ENCODE peak calls at places on chromosomes 6 and 20, in seven cellular contexts. One of them, this sample, is unnamed.

GRCh38 chr6:48426636-48427035 is 315.6 kb upstream of the PTCHD4 start:
- DNase-seq in mesenchymal stem cell: peak; percentile 97
- DNase-seq in IMR-90: peak; percentile 89
- DNase-seq in mesendoderm: no peak
- DNase-seq in H9: no peak
- DNase-seq in H1: no peak
- DNase-seq in trophoblast cell: no peak
- DNase-seq in this sample: no peak

GRCh38 chr20:20734475-20734948 is 22.1 kb upstream of the RALGAPA2 start:
- DNase-seq in mesenchymal stem cell: no peak
- DNase-seq in IMR-90: no peak
- DNase-seq in mesendoderm: no peak
- DNase-seq in H9: no peak
- DNase-seq in H1: no peak
- DNase-seq in trophoblast cell: no peak
- DNase-seq in this sample: no peak

GRCh38 chr20:36307412-36308317 is 1.5 kb downstream of the DLGAP4 start:
- DNase-seq in mesenchymal stem cell: no peak
- DNase-seq in IMR-90: no peak
- DNase-seq in mesendoderm: no peak
- DNase-seq in H9: no peak
- DNase-seq in H1: no peak
- DNase-seq in trophoblast cell: no peak
- DNase-seq in this sample: no peak

GRCh38 chr6:64811145-64811544 is 895.9 kb downstream of the EYS start:
- DNase-seq in mesenchymal stem cell: no peak
- DNase-seq in IMR-90: no peak
- DNase-seq in mesendoderm: no peak
- DNase-seq in H9: no peak
- DNase-seq in H1: no peak
- DNase-seq in trophoblast cell: no peak
- DNase-seq in this sample: no peak

GRCh38 chr6:68635706-68636513 is 828 bp downstream of the ADGRB3 start:
- DNase-seq in mesenchymal stem cell: peak; percentile 42
- DNase-seq in IMR-90: no peak
- DNase-seq in mesendoderm: no peak
- DNase-seq in H9: peak; percentile 33
- DNase-seq in H1: no peak
- DNase-seq in trophoblast cell: no peak
- DNase-seq in this sample: peak; percentile 23

GRCh38 chr6:117138920-117139319 is 126.4 kb upstream of the VGLL2 start:
- DNase-seq in mesenchymal stem cell: no peak
- DNase-seq in IMR-90: no peak
- DNase-seq in mesendoderm: no peak
- DNase-seq in H9: no peak
- DNase-seq in H1: no peak
- DNase-seq in trophoblast cell: no peak
- DNase-seq in this sample: no peak

GRCh38 chr6:167762259-167762962 is 64.3 kb upstream of the AFDN start:
- DNase-seq in mesenchymal stem cell: no peak
- DNase-seq in IMR-90: no peak
- DNase-seq in mesendoderm: no peak
- DNase-seq in H9: no peak
- DNase-seq in H1: no peak
- DNase-seq in trophoblast cell: no peak
- DNase-seq in this sample: no peak

GRCh38 chr6:19613678-19614077 is 223.5 kb upstream of the ID4 start:
- DNase-seq in mesenchymal stem cell: no peak
- DNase-seq in IMR-90: no peak
- DNase-seq in mesendoderm: peak; percentile 67
- DNase-seq in H9: peak; percentile 45
- DNase-seq in H1: no peak
- DNase-seq in trophoblast cell: no peak
- DNase-seq in this sample: no peak

GRCh38 chr6:130122243-130122642 is 100.5 kb downstream of the SAMD3 start:
- DNase-seq in mesenchymal stem cell: no peak
- DNase-seq in IMR-90: no peak
- DNase-seq in mesendoderm: no peak
- DNase-seq in H9: no peak
- DNase-seq in H1: no peak
- DNase-seq in trophoblast cell: no peak
- DNase-seq in this sample: no peak

GRCh38 chr6:117989086-117989485 is 82.0 kb downstream of the SLC35F1 start:
- DNase-seq in mesenchymal stem cell: no peak
- DNase-seq in IMR-90: no peak
- DNase-seq in mesendoderm: no peak
- DNase-seq in H9: no peak
- DNase-seq in H1: no peak
- DNase-seq in trophoblast cell: no peak
- DNase-seq in this sample: no peak

GRCh38 chr6:37943436-37944058 is 124.0 kb downstream of the ZFAND3 start:
- DNase-seq in mesenchymal stem cell: no peak
- DNase-seq in IMR-90: no peak
- DNase-seq in mesendoderm: no peak
- DNase-seq in H9: no peak
- DNase-seq in H1: no peak
- DNase-seq in trophoblast cell: no peak
- DNase-seq in this sample: no peak

GRCh38 chr6:30006170-30007131 is 54.6 kb upstream of the POLR1H start:
- DNase-seq in mesenchymal stem cell: peak; percentile 24
- DNase-seq in IMR-90: peak; percentile 3
- DNase-seq in mesendoderm: peak; percentile 25
- DNase-seq in H9: peak; percentile 40
- DNase-seq in H1: no peak
- DNase-seq in trophoblast cell: peak; percentile 45
- DNase-seq in this sample: no peak

GRCh38 chr20:61570796-61571195 is 318.7 kb downstream of the CDH4 start:
- DNase-seq in mesenchymal stem cell: no peak
- DNase-seq in IMR-90: no peak
- DNase-seq in mesendoderm: no peak
- DNase-seq in H9: no peak
- DNase-seq in H1: no peak
- DNase-seq in trophoblast cell: no peak
- DNase-seq in this sample: no peak

GRCh38 chr6:41092421-41093140 is 19.8 kb downstream of the NFYA start:
- DNase-seq in mesenchymal stem cell: peak; percentile 34
- DNase-seq in IMR-90: peak; percentile 37
- DNase-seq in mesendoderm: peak; percentile 25
- DNase-seq in H9: no peak
- DNase-seq in H1: no peak
- DNase-seq in trophoblast cell: peak; percentile 25
- DNase-seq in this sample: no peak

GRCh38 chr6:42239736-42240375 is 22.2 kb upstream of the MRPS10 start:
- DNase-seq in mesenchymal stem cell: no peak
- DNase-seq in IMR-90: peak; percentile 53
- DNase-seq in mesendoderm: no peak
- DNase-seq in H9: no peak
- DNase-seq in H1: no peak
- DNase-seq in trophoblast cell: peak; percentile 44
- DNase-seq in this sample: no peak

GRCh38 chr6:168906251-168906845 is 347.3 kb downstream of the THBS2 start:
- DNase-seq in mesenchymal stem cell: no peak
- DNase-seq in IMR-90: no peak
- DNase-seq in mesendoderm: peak; percentile 19
- DNase-seq in H9: no peak
- DNase-seq in H1: no peak
- DNase-seq in trophoblast cell: peak; percentile 91
- DNase-seq in this sample: no peak

GRCh38 chr6:41939848-41940758 is 1.5 kb downstream of the CCND3 start:
- DNase-seq in mesenchymal stem cell: peak; percentile 64
- DNase-seq in IMR-90: peak; percentile 34
- DNase-seq in mesendoderm: peak; percentile 59
- DNase-seq in H9: peak; percentile 54
- DNase-seq in H1: no peak
- DNase-seq in trophoblast cell: peak; percentile 35
- DNase-seq in this sample: no peak

GRCh38 chr6:169073311-169073710 is 180.3 kb downstream of the THBS2 start:
- DNase-seq in mesenchymal stem cell: peak; percentile 40
- DNase-seq in IMR-90: peak; percentile 95
- DNase-seq in mesendoderm: peak; percentile 58
- DNase-seq in H9: no peak
- DNase-seq in H1: no peak
- DNase-seq in trophoblast cell: peak; percentile 96
- DNase-seq in this sample: no peak

GRCh38 chr6:47836046-47836445 is 54.2 kb downstream of the OPN5 start:
- DNase-seq in mesenchymal stem cell: peak; percentile 21
- DNase-seq in IMR-90: no peak
- DNase-seq in mesendoderm: no peak
- DNase-seq in H9: no peak
- DNase-seq in H1: no peak
- DNase-seq in trophoblast cell: no peak
- DNase-seq in this sample: no peak

GRCh38 chr20:9172908-9173307 is 104.0 kb downstream of the PLCB4 start:
- DNase-seq in mesenchymal stem cell: peak; percentile 21
- DNase-seq in IMR-90: no peak
- DNase-seq in mesendoderm: peak; percentile 54
- DNase-seq in H9: no peak
- DNase-seq in H1: no peak
- DNase-seq in trophoblast cell: no peak
- DNase-seq in this sample: no peak

GRCh38 chr6:36777806-36778205 is 61.4 kb downstream of the CPNE5 start:
- DNase-seq in mesenchymal stem cell: no peak
- DNase-seq in IMR-90: no peak
- DNase-seq in mesendoderm: no peak
- DNase-seq in H9: no peak
- DNase-seq in H1: no peak
- DNase-seq in trophoblast cell: no peak
- DNase-seq in this sample: no peak

GRCh38 chr20:1932971-1933370 is 37.8 kb downstream of the SIRPA start:
- DNase-seq in mesenchymal stem cell: no peak
- DNase-seq in IMR-90: no peak
- DNase-seq in mesendoderm: no peak
- DNase-seq in H9: no peak
- DNase-seq in H1: no peak
- DNase-seq in trophoblast cell: no peak
- DNase-seq in this sample: no peak

GRCh38 chr20:1935696-1936366 is 40.6 kb downstream of the SIRPA start:
- DNase-seq in mesenchymal stem cell: no peak
- DNase-seq in IMR-90: no peak
- DNase-seq in mesendoderm: no peak
- DNase-seq in H9: no peak
- DNase-seq in H1: no peak
- DNase-seq in trophoblast cell: no peak
- DNase-seq in this sample: no peak

GRCh38 chr20:1933465-1933870 is 38.3 kb downstream of the SIRPA start:
- DNase-seq in mesenchymal stem cell: peak; percentile 41
- DNase-seq in IMR-90: peak; percentile 36
- DNase-seq in mesendoderm: no peak
- DNase-seq in H9: no peak
- DNase-seq in H1: no peak
- DNase-seq in trophoblast cell: no peak
- DNase-seq in this sample: no peak

GRCh38 chr20:1934578-1935573 is 39.7 kb downstream of the SIRPA start:
- DNase-seq in mesenchymal stem cell: peak; percentile 90
- DNase-seq in IMR-90: peak; percentile 78
- DNase-seq in mesendoderm: no peak
- DNase-seq in H9: no peak
- DNase-seq in H1: no peak
- DNase-seq in trophoblast cell: no peak
- DNase-seq in this sample: no peak

DNA sequence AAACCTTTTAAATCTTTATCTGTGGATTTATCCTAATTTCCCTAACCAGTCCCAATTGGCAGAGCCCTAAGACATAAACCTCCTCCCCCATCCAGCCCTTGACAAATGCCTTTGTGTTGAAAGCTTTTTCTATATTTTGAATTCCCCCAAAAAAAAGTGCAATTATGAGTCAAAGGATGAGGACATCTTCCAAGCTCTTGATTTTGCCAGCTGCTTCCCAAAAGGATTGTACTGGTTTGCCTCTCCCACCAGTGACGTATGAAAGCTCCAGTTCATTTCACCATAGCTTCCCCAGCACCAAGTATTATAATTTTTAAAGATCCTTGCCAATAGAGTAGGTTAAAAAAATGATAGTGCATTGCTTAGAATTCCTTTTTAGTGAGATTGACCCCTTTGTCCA is 39.0 kb downstream of the SIRPA start:
- DNase-seq in mesenchymal stem cell: peak; percentile 74
- DNase-seq in IMR-90: peak; percentile 90
- DNase-seq in mesendoderm: no peak
- DNase-seq in H9: no peak
- DNase-seq in H1: no peak
- DNase-seq in trophoblast cell: peak; percentile 8
- DNase-seq in this sample: no peak
- H3K23ac ChIP-seq in mesenchymal stem cell: no peak overlapping the region
- H3K23ac ChIP-seq in IMR-90: no peak overlapping the region
- H3K23ac ChIP-seq in mesendoderm: no peak overlapping the region
- H3K23ac ChIP-seq in H9: no peak overlapping the region
- H3K23ac ChIP-seq in H1: no peak overlapping the region
- H3K23ac ChIP-seq in trophoblast cell: no peak overlapping the region
- H3K23ac ChIP-seq in this sample: no peak overlapping the region

DNA sequence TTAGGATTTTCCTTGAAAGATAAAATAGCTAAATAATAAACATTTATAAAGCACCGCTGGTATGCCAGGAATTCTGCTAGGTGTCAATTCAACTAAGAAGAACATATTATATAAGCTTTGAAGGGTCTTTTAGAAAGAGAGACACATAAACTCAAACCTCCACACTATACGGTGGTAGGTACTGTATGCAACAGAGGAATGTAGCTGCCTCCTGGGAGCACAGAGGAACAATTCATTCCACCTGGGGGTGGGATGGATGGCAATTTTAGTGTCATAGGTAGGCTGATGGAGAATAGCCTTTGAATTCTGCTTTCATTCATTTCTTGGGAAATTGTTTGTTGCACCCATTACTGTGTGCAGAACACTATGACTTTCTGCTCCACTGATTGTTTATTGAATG is 447.1 kb upstream of the MAP3K7 start:
- DNase-seq in mesenchymal stem cell: no peak
- DNase-seq in IMR-90: no peak
- DNase-seq in mesendoderm: peak; percentile 31
- DNase-seq in H9: no peak
- DNase-seq in H1: no peak
- DNase-seq in trophoblast cell: no peak
- DNase-seq in this sample: no peak
- H2BK5ac ChIP-seq in mesenchymal stem cell: no peak overlapping the region
- H2BK5ac ChIP-seq in IMR-90: no peak overlapping the region
- H2BK5ac ChIP-seq in mesendoderm: no peak overlapping the region
- H2BK5ac ChIP-seq in H9: no peak overlapping the region
- H2BK5ac ChIP-seq in H1: no peak overlapping the region
- H2BK5ac ChIP-seq in trophoblast cell: no peak overlapping the region
- H2BK5ac ChIP-seq in this sample: no peak overlapping the region

GRCh38 chr6:34547921-34548644 is 8.0 kb downstream of the SPDEF start:
- DNase-seq in mesenchymal stem cell: no peak
- DNase-seq in IMR-90: no peak
- DNase-seq in mesendoderm: no peak
- DNase-seq in H9: no peak
- DNase-seq in H1: no peak
- DNase-seq in trophoblast cell: no peak
- DNase-seq in this sample: no peak
- H3K23ac ChIP-seq in mesenchymal stem cell: no peak overlapping the region
- H3K23ac ChIP-seq in IMR-90: no peak overlapping the region
- H3K23ac ChIP-seq in mesendoderm: no peak overlapping the region
- H3K23ac ChIP-seq in H9: no peak overlapping the region
- H3K23ac ChIP-seq in H1: no peak overlapping the region
- H3K23ac ChIP-seq in trophoblast cell: peak overlapping the region; percentile 13
- H3K23ac ChIP-seq in this sample: peak overlapping the region; percentile 86

DNA sequence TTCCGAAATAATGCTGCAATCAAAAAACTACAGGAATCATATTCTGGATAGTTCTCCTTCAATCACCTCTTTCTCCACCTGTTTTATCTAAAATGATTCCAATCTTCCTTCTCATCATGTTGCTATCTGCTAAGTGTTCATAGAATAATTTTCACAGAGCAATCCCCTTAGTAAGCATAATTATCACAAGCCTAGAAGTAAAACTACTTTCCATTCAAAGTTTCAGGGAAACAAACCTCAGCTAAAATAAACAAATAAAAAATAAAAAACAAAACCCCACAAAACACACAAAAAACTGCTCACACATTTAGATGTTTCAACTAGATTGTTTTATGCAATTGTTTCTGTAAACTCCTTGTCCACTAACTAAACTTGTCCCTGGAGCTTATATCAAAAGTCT is 291.2 kb downstream of the PHACTR1 start:
- DNase-seq in mesenchymal stem cell: no peak
- DNase-seq in IMR-90: no peak
- DNase-seq in mesendoderm: no peak
- DNase-seq in H9: no peak
- DNase-seq in H1: no peak
- DNase-seq in trophoblast cell: no peak
- DNase-seq in this sample: no peak
- H2BK5ac ChIP-seq in mesenchymal stem cell: no peak overlapping the region
- H2BK5ac ChIP-seq in IMR-90: no peak overlapping the region
- H2BK5ac ChIP-seq in mesendoderm: no peak overlapping the region
- H2BK5ac ChIP-seq in H9: no peak overlapping the region
- H2BK5ac ChIP-seq in H1: no peak overlapping the region
- H2BK5ac ChIP-seq in trophoblast cell: no peak overlapping the region
- H2BK5ac ChIP-seq in this sample: no peak overlapping the region